ENCODE peak calls at places on chromosomes 3 and 15, in ten cellular contexts. Q is Peyer's patch; T is suprapubic skin; F is GM06990; N is stomach; M is adrenal gland; W is GM23338; A is endodermal cell; G is CD8-positive, alpha-beta T cell; Z is MG63. S is an unnamed sample. For H3K36me3 and H3K27me3, the result is how much of the 10 kb centered on the place peaks cover.

GRCh38 chr3:152307829-152308474 is 39.2 kb downstream of the MBNL1 start:
- DNase-seq in Q (no peak), T (no peak), F (no peak), N (no peak), M (no peak), W (peak), A (peak), G (no peak), Z (no peak), S (peak)

GRCh38 chr15:50182233-50183013 is 427 bp downstream of the SLC27A2 start:
- DNase-seq in Q (no peak), T (no peak), F (peak), N (peak), M (peak), W (peak), A (peak), G (peak), Z (peak), S (no peak)

GRCh38 chr3:140441006-140441405 is 236.9 kb upstream of the TRIM42 start:
- DNase-seq in Q (no peak), T (no peak), F (no peak), N (no peak), M (peak), W (no peak), A (no peak), G (no peak), Z (peak), S (no peak)

GRCh38 chr3:135106445-135106844 is 311.4 kb downstream of the EPHB1 start:
- DNase-seq in Q (no peak), T (no peak), F (no peak), N (peak), M (no peak), W (peak), A (peak), G (no peak), Z (peak), S (peak)

GRCh38 chr15:88324241-88325065 is 67.9 kb upstream of the NTRK3 start:
- DNase-seq in Q (no peak), T (no peak), F (no peak), N (no peak), M (no peak), W (no peak), A (no peak), G (no peak), Z (no peak), S (no peak)

GRCh38 chr3:118204052-118204451 is 830.6 kb downstream of the IGSF11 start:
- DNase-seq in Q (no peak), T (no peak), F (no peak), N (no peak), M (no peak), W (no peak), A (no peak), G (no peak), Z (no peak), S (no peak)

GRCh38 chr15:91630090-91630489 is 223.4 kb upstream of the SLCO3A1 start:
- DNase-seq in Q (no peak), T (no peak), F (no peak), N (no peak), M (no peak), W (no peak), A (no peak), G (no peak), Z (no peak), S (no peak)

GRCh38 chr3:31356941-31357340 is 175.8 kb upstream of the STT3B start:
- DNase-seq in Q (no peak), T (no peak), F (no peak), N (no peak), M (peak), W (peak), A (peak), G (no peak), Z (peak), S (no peak)

GRCh38 chr15:43505723-43506122 is 11.7 kb upstream of the MAP1A start:
- DNase-seq in Q (no peak), T (no peak), F (no peak), N (no peak), M (no peak), W (no peak), A (no peak), G (no peak), Z (no peak), S (no peak)

GRCh38 chr3:133455281-133455680 is 55.4 kb downstream of the BFSP2 start:
- DNase-seq in Q (no peak), T (no peak), F (no peak), N (no peak), M (no peak), W (no peak), A (no peak), G (no peak), Z (no peak), S (no peak)

GRCh38 chr15:98904466-98905048 is 103.0 kb downstream of the PGPEP1L start:
- DNase-seq in Q (no peak), T (no peak), F (no peak), N (no peak), M (peak), W (peak), A (peak), G (no peak), Z (peak), S (peak)

GRCh38 chr15:82548700-82549099 is 8.4 kb upstream of the RPS17 start:
- DNase-seq in Q (no peak), T (no peak), F (no peak), N (no peak), M (no peak), W (no peak), A (no peak), G (no peak), Z (no peak), S (no peak)

GRCh38 chr3:145952541-145952940 is 208.4 kb downstream of the PLOD2 start:
- DNase-seq in Q (no peak), T (no peak), F (no peak), N (no peak), M (no peak), W (no peak), A (no peak), G (no peak), Z (peak), S (no peak)

GRCh38 chr15:56298723-56299122 is 55.0 kb upstream of the RFX7 start:
- DNase-seq in Q (no peak), T (no peak), F (no peak), N (no peak), M (no peak), W (no peak), A (no peak), G (no peak), Z (no peak), S (no peak)

GRCh38 chr3:106421928-106422327 is 553.1 kb upstream of the CBLB start:
- DNase-seq in Q (no peak), T (no peak), F (no peak), N (no peak), M (no peak), W (no peak), A (no peak), G (no peak), Z (no peak), S (no peak)

GRCh38 chr3:17329932-17330331 is 412.5 kb downstream of the TBC1D5 start:
- DNase-seq in Q (no peak), T (no peak), F (no peak), N (no peak), M (no peak), W (no peak), A (no peak), G (no peak), Z (no peak), S (no peak)

GRCh38 chr3:31263897-31264296 is 268.8 kb upstream of the STT3B start:
- DNase-seq in Q (no peak), T (no peak), F (no peak), N (no peak), M (no peak), W (no peak), A (no peak), G (no peak), Z (no peak), S (no peak)

GRCh38 chr15:41782486-41783271 is 8.4 kb downstream of the MAPKBP1 start:
- DNase-seq in Q (peak), T (no peak), F (no peak), N (no peak), M (no peak), W (no peak), A (no peak), G (no peak), Z (no peak), S (no peak)

GRCh38 chr3:106332884-106333283 is 464.1 kb upstream of the CBLB start:
- DNase-seq in Q (no peak), T (no peak), F (peak), N (no peak), M (no peak), W (peak), A (peak), G (no peak), Z (no peak), S (no peak)

GRCh38 chr15:74620636-74621545 is 5.3 kb downstream of the CLK3 start:
- DNase-seq in Q (peak), T (no peak), F (peak), N (peak), M (peak), W (peak), A (peak), G (peak), Z (peak), S (peak)

GRCh38 chr3:79039192-79039591 is 728.6 kb downstream of the ROBO1 start:
- DNase-seq in Q (no peak), T (no peak), F (no peak), N (no peak), M (no peak), W (no peak), A (no peak), G (no peak), Z (no peak), S (no peak)

GRCh38 chr15:63497642-63498100 is 6.7 kb upstream of the USP3 start:
- DNase-seq in Q (peak), T (no peak), F (peak), N (peak), M (peak), W (no peak), A (no peak), G (peak), Z (no peak), S (no peak)

GRCh38 chr3:171439996-171440395 is 20.2 kb downstream of the TNIK start:
- DNase-seq in Q (no peak), T (no peak), F (no peak), N (no peak), M (no peak), W (no peak), A (no peak), G (no peak), Z (no peak), S (no peak)

GRCh38 chr3:39384665-39385000 is 1.5 kb downstream of the SLC25A38 start:
- DNase-seq in Q (no peak), T (no peak), F (no peak), N (no peak), M (no peak), W (no peak), A (no peak), G (no peak), Z (no peak), S (no peak)

GRCh38 chr3:39385456-39386098 is 2.4 kb downstream of the SLC25A38 start:
- DNase-seq in Q (no peak), T (no peak), F (no peak), N (no peak), M (no peak), W (no peak), A (peak), G (no peak), Z (no peak), S (peak)

GRCh38 chr3:39383913-39384664 is 919 bp downstream of the SLC25A38 start:
- DNase-seq in Q (peak), T (peak), F (peak), N (peak), M (peak), W (peak), A (peak), G (peak), Z (peak), S (peak)

GRCh38 chr3:39387411-39387975 is 4.3 kb downstream of the SLC25A38 start:
- DNase-seq in Q (no peak), T (no peak), F (no peak), N (no peak), M (no peak), W (no peak), A (no peak), G (no peak), Z (no peak), S (no peak)

DNA sequence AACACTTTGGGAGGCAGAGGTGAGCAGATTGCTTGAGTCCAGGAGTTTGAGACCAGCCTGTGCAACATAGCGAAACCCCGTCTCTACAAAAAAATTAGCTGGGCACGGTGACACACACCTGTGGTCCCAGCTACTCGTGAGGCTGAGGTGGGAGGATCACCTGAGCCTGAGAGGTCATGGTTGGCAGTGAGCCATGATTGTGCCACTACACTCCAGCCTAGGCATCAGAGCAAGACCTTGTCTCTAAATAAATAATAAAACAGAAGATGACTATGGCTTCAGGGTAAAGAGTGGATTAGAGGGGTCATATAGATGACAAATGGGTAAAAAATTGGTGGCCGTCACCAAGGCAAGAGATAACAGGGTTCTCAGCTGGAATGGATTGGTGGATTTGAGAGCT is 3.2 kb downstream of the SLC25A38 start:
- DNase-seq in Q (no peak), T (no peak), F (no peak), N (no peak), M (no peak), W (no peak), A (no peak), G (no peak), Z (no peak), S (no peak)
- H3K4me3 ChIP-seq in Q (no peak), T (no peak), F (no peak), N (no peak), M (no peak), W (no peak), A (no peak), G (no peak), Z (no peak), S (no peak)

GRCh38 chr3:48459331-48459730 is 12.8 kb downstream of the ATRIP start:
- DNase-seq in Q (no peak), T (no peak), F (no peak), N (no peak), M (no peak), W (no peak), A (no peak), G (no peak), Z (no peak), S (no peak)
- H3K36me3 ChIP-seq in Q (under half), T (half or more), F (under half), N (half or more), M (under half), W (under half), A (under half), G (under half), Z (under half), S (under half)

GRCh38 chr3:198108756-198109155 is 148.7 kb downstream of the LMLN start:
- DNase-seq in Q (no peak), T (no peak), F (no peak), N (no peak), M (no peak), W (no peak), A (no peak), G (no peak), Z (no peak), S (no peak)
- H3K27me3 ChIP-seq in Q (under half), T (half or more), F (under half), N (half or more), M (under half), W (under half), A (under half), G (under half), Z (under half), S (under half)

GRCh38 chr3:110562621-110563020 is 509.0 kb upstream of the NECTIN3 start:
- DNase-seq in Q (no peak), T (no peak), F (no peak), N (no peak), M (no peak), W (no peak), A (no peak), G (no peak), Z (no peak), S (no peak)
- H3K4me3 ChIP-seq in Q (no peak), T (no peak), F (no peak), N (no peak), M (no peak), W (no peak), A (peak), G (no peak), Z (no peak), S (no peak)

DNA sequence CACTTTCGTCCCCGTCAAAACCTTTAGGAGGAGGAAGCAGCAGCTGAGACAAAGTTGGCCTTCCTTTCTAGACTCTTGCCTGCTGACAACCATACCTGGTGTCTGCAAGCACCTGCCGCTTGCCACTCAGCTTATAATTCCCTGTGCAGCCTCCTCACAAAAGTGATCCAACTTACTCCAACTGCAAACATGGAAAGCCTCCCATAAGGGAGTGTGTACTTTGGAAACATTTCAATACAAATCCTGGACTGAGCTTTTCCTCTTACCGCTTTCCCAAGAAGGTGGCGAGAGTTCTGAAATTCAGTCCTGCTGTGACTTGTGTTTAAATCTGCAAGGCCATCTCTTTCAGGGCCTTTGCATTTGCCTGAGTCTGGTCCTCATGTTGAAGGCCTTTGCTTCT is 86.8 kb downstream of the LARS2 start:
- DNase-seq in Q (no peak), T (no peak), F (no peak), N (no peak), M (no peak), W (no peak), A (no peak), G (no peak), Z (no peak), S (no peak)
- H3K36me3 ChIP-seq in Q (under half), T (under half), F (under half), N (half or more), M (under half), W (under half), A (under half), G (under half), Z (under half), S (under half)

GRCh38 chr3:71805199-71805598 is 20.3 kb upstream of the PROK2 start:
- DNase-seq in Q (no peak), T (no peak), F (no peak), N (no peak), M (no peak), W (no peak), A (no peak), G (no peak), Z (no peak), S (no peak)

GRCh38 chr3:71801986-71802385 is 17.0 kb upstream of the PROK2 start:
- DNase-seq in Q (no peak), T (no peak), F (no peak), N (no peak), M (no peak), W (no peak), A (no peak), G (no peak), Z (no peak), S (no peak)

GRCh38 chr3:71809321-71809720 is 24.4 kb upstream of the PROK2 start:
- DNase-seq in Q (no peak), T (no peak), F (no peak), N (no peak), M (no peak), W (no peak), A (no peak), G (no peak), Z (no peak), S (no peak)

GRCh38 chr3:71803248-71803647 is 18.3 kb upstream of the PROK2 start:
- DNase-seq in Q (no peak), T (no peak), F (no peak), N (no peak), M (no peak), W (peak), A (peak), G (no peak), Z (no peak), S (no peak)

DNA sequence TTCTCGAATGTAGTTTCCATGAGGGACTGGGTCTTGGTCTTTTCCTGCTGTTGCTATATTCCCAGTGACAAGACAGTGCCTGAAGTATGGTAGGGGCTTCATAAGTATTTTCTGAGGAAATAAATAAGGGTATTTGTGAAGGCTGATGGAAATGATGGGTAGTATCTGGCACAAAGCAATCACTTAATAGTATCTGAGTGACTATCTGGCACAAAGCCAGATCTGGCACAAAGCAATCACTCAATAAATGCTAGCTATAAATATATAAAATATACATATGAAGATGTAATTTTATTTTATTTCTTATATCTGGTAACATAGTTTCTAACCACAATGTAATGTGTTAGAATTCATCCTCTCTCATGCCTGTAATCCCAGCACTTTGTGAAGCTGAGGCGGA is 20.7 kb upstream of the PROK2 start:
- DNase-seq in Q (no peak), T (no peak), F (no peak), N (no peak), M (no peak), W (no peak), A (no peak), G (no peak), Z (no peak), S (no peak)
- H3K27me3 ChIP-seq in Q (under half), T (under half), F (under half), N (under half), M (under half), W (under half), A (under half), G (under half), Z (under half), S (under half)

GRCh38 chr15:66411190-66411589 is 24.5 kb downstream of the MAP2K1 start:
- DNase-seq in Q (no peak), T (no peak), F (no peak), N (no peak), M (no peak), W (peak), A (no peak), G (no peak), Z (no peak), S (no peak)

GRCh38 chr15:66409565-66410108 is 22.9 kb downstream of the MAP2K1 start:
- DNase-seq in Q (no peak), T (no peak), F (no peak), N (no peak), M (no peak), W (no peak), A (no peak), G (no peak), Z (no peak), S (no peak)

GRCh38 chr15:66412213-66412612 is 25.5 kb downstream of the MAP2K1 start:
- DNase-seq in Q (no peak), T (no peak), F (no peak), N (no peak), M (no peak), W (no peak), A (no peak), G (no peak), Z (no peak), S (no peak)

GRCh38 chr15:66415321-66415720 is 28.6 kb downstream of the MAP2K1 start:
- DNase-seq in Q (no peak), T (no peak), F (no peak), N (no peak), M (no peak), W (no peak), A (no peak), G (no peak), Z (no peak), S (no peak)

DNA sequence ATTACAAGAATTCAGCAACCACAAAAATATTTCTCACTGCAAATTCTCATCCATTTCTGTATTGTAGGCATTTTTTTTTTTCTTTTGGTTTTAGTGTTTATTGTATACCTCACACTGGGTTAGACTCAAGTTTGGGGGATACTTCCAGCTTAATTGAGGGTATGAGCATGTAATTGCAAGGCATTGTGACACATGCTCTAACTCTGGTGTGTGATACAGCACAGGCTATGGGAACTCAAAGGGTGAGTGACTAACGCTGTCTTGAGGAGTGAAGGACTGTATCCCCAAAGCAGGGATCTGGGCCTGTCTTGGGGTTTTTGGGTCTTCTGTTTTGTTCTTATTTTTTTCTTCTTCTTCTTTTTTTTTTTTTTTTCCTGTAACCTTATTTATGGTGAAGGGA is 26.8 kb downstream of the MAP2K1 start:
- DNase-seq in Q (no peak), T (no peak), F (no peak), N (no peak), M (no peak), W (no peak), A (no peak), G (no peak), Z (no peak), S (no peak)
- H3K4me3 ChIP-seq in Q (no peak), T (no peak), F (no peak), N (no peak), M (no peak), W (no peak), A (peak), G (no peak), Z (no peak), S (no peak)

DNA sequence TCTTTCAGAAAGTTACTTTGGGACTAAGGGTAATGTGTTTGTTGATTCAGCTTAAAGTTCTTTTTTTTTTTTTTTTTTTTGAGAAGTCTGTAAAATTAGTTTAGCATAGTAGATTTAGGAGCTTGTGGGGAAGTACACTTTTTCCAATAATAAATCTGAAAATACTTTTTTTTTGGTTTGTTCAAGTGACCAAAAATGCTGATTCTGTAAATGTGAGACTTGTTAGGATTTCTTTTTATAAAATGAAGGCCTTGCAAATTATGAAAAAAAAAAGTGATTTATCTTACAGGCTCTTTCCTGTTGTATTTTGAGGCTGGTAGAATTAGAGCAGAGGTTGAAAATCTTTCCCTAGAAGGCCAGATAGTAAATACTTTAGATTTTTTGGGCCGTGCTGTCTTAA is 7.6 kb downstream of the OXNAD1 start:
- DNase-seq in Q (no peak), T (no peak), F (no peak), N (no peak), M (no peak), W (no peak), A (no peak), G (no peak), Z (no peak), S (no peak)
- H3K36me3 ChIP-seq in Q (under half), T (under half), F (under half), N (under half), M (under half), W (under half), A (half or more), G (under half), Z (under half), S (under half)